ENCODE peak calls at places on chromosomes 11 and 22, in seven cellular contexts. One of them, this sample, is unnamed.

GRCh38 chr11:1564535-1565172 is 7.4 kb downstream of the DUSP8 start:
- DNase-seq in activated CD8-positive, alpha-beta T cell treated with anti-CD3 and anti-CD28 coated beads for 36 hours: no peak
- DNase-seq in sigmoid colon: peak
- DNase-seq in choroid plexus epithelial cell: peak
- DNase-seq in lower leg skin: no peak
- DNase-seq in hippocampal formation: no peak
- DNase-seq in activated CD4-positive, alpha-beta memory T cell treated with anti-CD3 and anti-CD28 coated beads, Interleukin-2, amount 10 ng/mL, durations not matched to agents 7 days and 5 days: no peak
- DNase-seq in this sample: no peak

GRCh38 chr22:41030891-41031290 is 61.5 kb upstream of the EP300 start:
- DNase-seq in activated CD4-positive, alpha-beta memory T cell treated with anti-CD3 and anti-CD28 coated beads, Interleukin-2, amount 10 ng/mL, durations not matched to agents 7 days and 5 days: no peak
- DNase-seq in choroid plexus epithelial cell: peak
- DNase-seq in activated CD8-positive, alpha-beta T cell treated with anti-CD3 and anti-CD28 coated beads for 36 hours: no peak
- DNase-seq in sigmoid colon: no peak
- DNase-seq in lower leg skin: no peak
- DNase-seq in hippocampal formation: no peak
- DNase-seq in this sample: no peak

GRCh38 chr11:30348035-30348434 is 25.1 kb downstream of the ARL14EP start:
- DNase-seq in choroid plexus epithelial cell: no peak
- DNase-seq in activated CD4-positive, alpha-beta memory T cell treated with anti-CD3 and anti-CD28 coated beads, Interleukin-2, amount 10 ng/mL, durations not matched to agents 7 days and 5 days: no peak
- DNase-seq in sigmoid colon: no peak
- DNase-seq in lower leg skin: no peak
- DNase-seq in hippocampal formation: no peak
- DNase-seq in activated CD8-positive, alpha-beta T cell treated with anti-CD3 and anti-CD28 coated beads for 36 hours: no peak
- DNase-seq in this sample: no peak

GRCh38 chr22:24481641-24482040 is 13.5 kb upstream of the UPB1 start:
- DNase-seq in activated CD8-positive, alpha-beta T cell treated with anti-CD3 and anti-CD28 coated beads for 36 hours: no peak
- DNase-seq in hippocampal formation: no peak
- DNase-seq in lower leg skin: no peak
- DNase-seq in sigmoid colon: no peak
- DNase-seq in choroid plexus epithelial cell: no peak
- DNase-seq in activated CD4-positive, alpha-beta memory T cell treated with anti-CD3 and anti-CD28 coated beads, Interleukin-2, amount 10 ng/mL, durations not matched to agents 7 days and 5 days: no peak
- DNase-seq in this sample: no peak

GRCh38 chr11:6438979-6439571 is 1.7 kb downstream of the HPX start:
- DNase-seq in sigmoid colon: no peak
- DNase-seq in choroid plexus epithelial cell: peak
- DNase-seq in hippocampal formation: peak
- DNase-seq in activated CD4-positive, alpha-beta memory T cell treated with anti-CD3 and anti-CD28 coated beads, Interleukin-2, amount 10 ng/mL, durations not matched to agents 7 days and 5 days: peak
- DNase-seq in lower leg skin: no peak
- DNase-seq in activated CD8-positive, alpha-beta T cell treated with anti-CD3 and anti-CD28 coated beads for 36 hours: peak
- DNase-seq in this sample: peak

GRCh38 chr11:12845739-12846358 is 163.3 kb upstream of the RASSF10 start:
- DNase-seq in activated CD4-positive, alpha-beta memory T cell treated with anti-CD3 and anti-CD28 coated beads, Interleukin-2, amount 10 ng/mL, durations not matched to agents 7 days and 5 days: no peak
- DNase-seq in activated CD8-positive, alpha-beta T cell treated with anti-CD3 and anti-CD28 coated beads for 36 hours: no peak
- DNase-seq in choroid plexus epithelial cell: peak
- DNase-seq in sigmoid colon: peak
- DNase-seq in lower leg skin: no peak
- DNase-seq in hippocampal formation: no peak
- DNase-seq in this sample: peak

GRCh38 chr11:36763187-36763586 is 165.2 kb upstream of the RAG2 start:
- DNase-seq in hippocampal formation: no peak
- DNase-seq in activated CD8-positive, alpha-beta T cell treated with anti-CD3 and anti-CD28 coated beads for 36 hours: peak
- DNase-seq in sigmoid colon: no peak
- DNase-seq in choroid plexus epithelial cell: no peak
- DNase-seq in activated CD4-positive, alpha-beta memory T cell treated with anti-CD3 and anti-CD28 coated beads, Interleukin-2, amount 10 ng/mL, durations not matched to agents 7 days and 5 days: no peak
- DNase-seq in lower leg skin: no peak
- DNase-seq in this sample: no peak

GRCh38 chr11:30991802-30992512 is 377.6 kb downstream of the DCDC1 start:
- DNase-seq in activated CD4-positive, alpha-beta memory T cell treated with anti-CD3 and anti-CD28 coated beads, Interleukin-2, amount 10 ng/mL, durations not matched to agents 7 days and 5 days: no peak
- DNase-seq in hippocampal formation: no peak
- DNase-seq in lower leg skin: no peak
- DNase-seq in choroid plexus epithelial cell: no peak
- DNase-seq in sigmoid colon: no peak
- DNase-seq in activated CD8-positive, alpha-beta T cell treated with anti-CD3 and anti-CD28 coated beads for 36 hours: no peak
- DNase-seq in this sample: no peak

GRCh38 chr11:1640076-1640946 is 10.7 kb downstream of the KRTAP5-5 start:
- DNase-seq in activated CD8-positive, alpha-beta T cell treated with anti-CD3 and anti-CD28 coated beads for 36 hours: peak
- DNase-seq in activated CD4-positive, alpha-beta memory T cell treated with anti-CD3 and anti-CD28 coated beads, Interleukin-2, amount 10 ng/mL, durations not matched to agents 7 days and 5 days: peak
- DNase-seq in choroid plexus epithelial cell: peak
- DNase-seq in lower leg skin: no peak
- DNase-seq in hippocampal formation: no peak
- DNase-seq in sigmoid colon: peak
- DNase-seq in this sample: no peak

GRCh38 chr11:18144243-18144642 is 11.9 kb downstream of the MRGPRX3 start:
- DNase-seq in activated CD4-positive, alpha-beta memory T cell treated with anti-CD3 and anti-CD28 coated beads, Interleukin-2, amount 10 ng/mL, durations not matched to agents 7 days and 5 days: no peak
- DNase-seq in sigmoid colon: no peak
- DNase-seq in lower leg skin: no peak
- DNase-seq in hippocampal formation: no peak
- DNase-seq in choroid plexus epithelial cell: peak
- DNase-seq in activated CD8-positive, alpha-beta T cell treated with anti-CD3 and anti-CD28 coated beads for 36 hours: no peak
- DNase-seq in this sample: no peak

GRCh38 chr11:70339066-70339465 is 59.3 kb upstream of the CTTN start:
- DNase-seq in sigmoid colon: no peak
- DNase-seq in activated CD4-positive, alpha-beta memory T cell treated with anti-CD3 and anti-CD28 coated beads, Interleukin-2, amount 10 ng/mL, durations not matched to agents 7 days and 5 days: no peak
- DNase-seq in choroid plexus epithelial cell: no peak
- DNase-seq in lower leg skin: no peak
- DNase-seq in hippocampal formation: no peak
- DNase-seq in activated CD8-positive, alpha-beta T cell treated with anti-CD3 and anti-CD28 coated beads for 36 hours: no peak
- DNase-seq in this sample: no peak

GRCh38 chr11:20045098-20045688 is 115.1 kb downstream of the DBX1 start:
- DNase-seq in sigmoid colon: no peak
- DNase-seq in lower leg skin: peak
- DNase-seq in activated CD8-positive, alpha-beta T cell treated with anti-CD3 and anti-CD28 coated beads for 36 hours: no peak
- DNase-seq in activated CD4-positive, alpha-beta memory T cell treated with anti-CD3 and anti-CD28 coated beads, Interleukin-2, amount 10 ng/mL, durations not matched to agents 7 days and 5 days: no peak
- DNase-seq in choroid plexus epithelial cell: no peak
- DNase-seq in hippocampal formation: no peak
- DNase-seq in this sample: no peak

GRCh38 chr22:43131773-43132501 is 11.3 kb downstream of the MCAT start:
- DNase-seq in choroid plexus epithelial cell: no peak
- DNase-seq in activated CD8-positive, alpha-beta T cell treated with anti-CD3 and anti-CD28 coated beads for 36 hours: no peak
- DNase-seq in sigmoid colon: no peak
- DNase-seq in hippocampal formation: no peak
- DNase-seq in activated CD4-positive, alpha-beta memory T cell treated with anti-CD3 and anti-CD28 coated beads, Interleukin-2, amount 10 ng/mL, durations not matched to agents 7 days and 5 days: no peak
- DNase-seq in lower leg skin: no peak
- DNase-seq in this sample: no peak

GRCh38 chr11:132587716-132588115 is 944.6 kb downstream of the OPCML start:
- DNase-seq in hippocampal formation: no peak
- DNase-seq in sigmoid colon: no peak
- DNase-seq in choroid plexus epithelial cell: no peak
- DNase-seq in lower leg skin: no peak
- DNase-seq in activated CD4-positive, alpha-beta memory T cell treated with anti-CD3 and anti-CD28 coated beads, Interleukin-2, amount 10 ng/mL, durations not matched to agents 7 days and 5 days: no peak
- DNase-seq in activated CD8-positive, alpha-beta T cell treated with anti-CD3 and anti-CD28 coated beads for 36 hours: no peak
- DNase-seq in this sample: peak

GRCh38 chr22:37329239-37330140 is 47.2 kb downstream of the CYTH4 start:
- DNase-seq in hippocampal formation: no peak
- DNase-seq in activated CD4-positive, alpha-beta memory T cell treated with anti-CD3 and anti-CD28 coated beads, Interleukin-2, amount 10 ng/mL, durations not matched to agents 7 days and 5 days: no peak
- DNase-seq in lower leg skin: no peak
- DNase-seq in activated CD8-positive, alpha-beta T cell treated with anti-CD3 and anti-CD28 coated beads for 36 hours: no peak
- DNase-seq in choroid plexus epithelial cell: no peak
- DNase-seq in sigmoid colon: no peak
- DNase-seq in this sample: no peak

GRCh38 chr22:37365950-37366349 is 61.3 kb downstream of the ELFN2 start:
- DNase-seq in activated CD4-positive, alpha-beta memory T cell treated with anti-CD3 and anti-CD28 coated beads, Interleukin-2, amount 10 ng/mL, durations not matched to agents 7 days and 5 days: no peak
- DNase-seq in sigmoid colon: no peak
- DNase-seq in choroid plexus epithelial cell: no peak
- DNase-seq in activated CD8-positive, alpha-beta T cell treated with anti-CD3 and anti-CD28 coated beads for 36 hours: no peak
- DNase-seq in hippocampal formation: no peak
- DNase-seq in lower leg skin: no peak
- DNase-seq in this sample: no peak

GRCh38 chr11:96147186-96147585 is 195.8 kb downstream of the MAML2 start:
- DNase-seq in sigmoid colon: no peak
- DNase-seq in hippocampal formation: no peak
- DNase-seq in lower leg skin: no peak
- DNase-seq in choroid plexus epithelial cell: no peak
- DNase-seq in activated CD8-positive, alpha-beta T cell treated with anti-CD3 and anti-CD28 coated beads for 36 hours: no peak
- DNase-seq in activated CD4-positive, alpha-beta memory T cell treated with anti-CD3 and anti-CD28 coated beads, Interleukin-2, amount 10 ng/mL, durations not matched to agents 7 days and 5 days: no peak
- DNase-seq in this sample: no peak